ENCODE peak calls at places on chromosomes 3 and 15, in five cellular contexts. L, Y, K, C and P are unnamed samples.
A peak's percentile ranks its signal among the peaks of the same experiment; 100 is the strongest.

GRCh38 chr3:31709005-31709404 is 176.3 kb downstream of the STT3B start:
- DNase-seq in L (no peak), Y (no peak), K (no peak), C (no peak), P (no peak)

GRCh38 chr3:187735383-187735782 is 9.9 kb downstream of the BCL6 start:
- DNase-seq in L (no peak), Y (no peak), K (no peak), C (no peak), P (no peak)

GRCh38 chr3:103712320-103713008 is 1277.6 kb downstream of the ZPLD1 start:
- DNase-seq in L (peak; percentile 21), Y (no peak), K (no peak), C (no peak), P (no peak)

GRCh38 chr15:64237677-64238076 is 74.9 kb upstream of the PPIB start:
- DNase-seq in L (no peak), Y (no peak), K (no peak), C (no peak), P (no peak)

GRCh38 chr15:93048759-93049161 is 40.3 kb downstream of the RGMA start:
- DNase-seq in L (no peak), Y (no peak), K (no peak), C (no peak), P (no peak)

GRCh38 chr15:92184679-92185230 is 208.9 kb upstream of the ST8SIA2 start:
- DNase-seq in L (no peak), Y (no peak), K (no peak), C (no peak), P (no peak)

GRCh38 chr3:152827313-152827712 is 7.6 kb upstream of the P2RY1 start:
- DNase-seq in L (no peak), Y (no peak), K (no peak), C (no peak), P (no peak)

GRCh38 chr3:78580691-78581090 is 1187.1 kb downstream of the ROBO1 start:
- DNase-seq in L (no peak), Y (peak; percentile 15), K (no peak), C (peak; percentile 5), P (no peak)

GRCh38 chr15:81303241-81304225 is 20.4 kb downstream of the STARD5 start:
- DNase-seq in L (no peak), Y (no peak), K (peak; percentile 52), C (no peak), P (no peak)

GRCh38 chr15:60362318-60363023 is 35.3 kb downstream of the ANXA2 start:
- DNase-seq in L (no peak), Y (peak; percentile 95), K (no peak), C (no peak), P (no peak)

GRCh38 chr15:92586930-92587329 is 68.6 kb downstream of the FAM174B start:
- DNase-seq in L (no peak), Y (no peak), K (no peak), C (no peak), P (no peak)

GRCh38 chr3:38313263-38313662 is 31.2 kb downstream of the SLC22A14 start:
- DNase-seq in L (no peak), Y (no peak), K (no peak), C (no peak), P (no peak)

GRCh38 chr3:52218454-52218853 is 7.0 kb downstream of the TLR9 start:
- DNase-seq in L (no peak), Y (no peak), K (no peak), C (no peak), P (no peak)

GRCh38 chr3:52220380-52221026 is 4.9 kb downstream of the TLR9 start:
- DNase-seq in L (peak; percentile 54), Y (peak; percentile 77), K (peak; percentile 89), C (peak; percentile 88), P (peak; percentile 85)

GRCh38 chr3:52218026-52218425 is 7.4 kb downstream of the TLR9 start:
- DNase-seq in L (no peak), Y (no peak), K (no peak), C (no peak), P (no peak)

GRCh38 chr3:52217409-52217805 is 8.0 kb downstream of the TLR9 start:
- DNase-seq in L (no peak), Y (no peak), K (no peak), C (no peak), P (no peak)

GRCh38 chr3:52218953-52219650 is 6.3 kb downstream of the TLR9 start:
- DNase-seq in L (no peak), Y (no peak), K (peak; percentile 36), C (no peak), P (no peak)
- H3K4me1 ChIP-seq in L (peaks cover 42% of the 10 kb centered on the region), Y (peaks cover 13% of the 10 kb centered on the region), K (peaks cover 3% of the 10 kb centered on the region), C (peaks cover 17% of the 10 kb centered on the region), P (peaks cover 15% of the 10 kb centered on the region)

GRCh38 chr15:43791993-43792760 is at the start of gene SERF2:
- DNase-seq in L (peak; percentile 98), Y (peak; percentile 100), K (peak; percentile 99), C (peak; percentile 100), P (peak; percentile 99)

GRCh38 chr15:43794269-43795037 is 2.3 kb downstream of the SERF2 start:
- DNase-seq in L (no peak), Y (peak; percentile 86), K (no peak), C (no peak), P (no peak)

GRCh38 chr15:43793647-43794046 is 1.5 kb downstream of the SERF2 start:
- DNase-seq in L (no peak), Y (no peak), K (no peak), C (no peak), P (no peak)

GRCh38 chr15:43795197-43795596 is 3.1 kb downstream of the SERF2 start:
- DNase-seq in L (no peak), Y (no peak), K (no peak), C (no peak), P (no peak)

DNA sequence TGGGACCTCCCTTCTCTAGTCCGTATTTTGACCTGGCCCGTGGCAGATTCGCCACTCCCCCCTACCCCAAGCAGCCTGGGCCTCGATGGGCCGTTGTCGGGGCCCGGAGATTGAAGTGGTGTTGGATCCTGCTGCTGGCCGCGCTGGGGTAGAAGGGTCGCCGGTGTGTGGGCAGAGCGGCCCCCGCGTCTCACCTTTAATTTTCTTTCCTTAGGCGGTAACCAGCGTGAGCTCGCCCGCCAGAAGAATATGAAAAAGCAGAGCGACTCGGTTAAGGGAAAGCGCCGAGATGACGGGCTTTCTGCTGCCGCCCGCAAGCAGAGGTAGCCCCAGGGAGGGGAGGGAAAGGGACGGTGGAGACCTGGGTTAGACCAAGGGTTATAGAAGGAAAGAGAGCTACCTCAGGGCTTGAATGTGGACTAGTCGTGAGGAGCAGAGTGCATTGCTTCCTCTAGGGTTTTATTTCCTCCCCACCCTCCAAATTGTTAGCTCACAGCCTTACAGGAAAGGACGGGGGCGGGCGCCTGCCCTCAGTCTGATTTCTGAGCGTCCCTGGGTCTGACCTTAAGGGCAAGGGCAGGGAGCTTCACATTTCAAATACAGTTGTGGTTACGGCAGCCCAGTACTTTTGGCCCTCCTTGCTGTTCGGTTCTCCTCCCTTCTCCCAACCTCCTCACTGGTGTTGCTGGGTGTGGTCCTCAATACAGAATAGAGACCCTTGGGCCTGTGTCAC is 807 bp downstream of the SERF2 start:
- DNase-seq in L (no peak), Y (peak; percentile 77), K (peak; percentile 33), C (peak; percentile 44), P (peak; percentile 60)
- TF ChIP-seq EZH2phosphoT487 in L (no peak), Y (no peak), K (no peak), C (no peak), P (no peak)

GRCh38 chr15:41945221-41945620 is 27.1 kb downstream of the EHD4 start:
- DNase-seq in L (no peak), Y (no peak), K (no peak), C (no peak), P (no peak)

GRCh38 chr15:41945701-41946100 is 26.7 kb downstream of the EHD4 start:
- DNase-seq in L (no peak), Y (no peak), K (no peak), C (no peak), P (no peak)

GRCh38 chr15:41948499-41948898 is 23.9 kb downstream of the EHD4 start:
- DNase-seq in L (no peak), Y (no peak), K (no peak), C (no peak), P (no peak)

GRCh38 chr15:41944313-41944940 is 27.9 kb downstream of the EHD4 start:
- DNase-seq in L (peak; percentile 37), Y (peak; percentile 95), K (peak; percentile 35), C (peak; percentile 78), P (no peak)

GRCh38 chr15:41946970-41947369 is 25.4 kb downstream of the EHD4 start:
- DNase-seq in L (no peak), Y (no peak), K (no peak), C (no peak), P (no peak)
- H3K4me1 ChIP-seq in L (peaks cover 62% of the 10 kb centered on the region), Y (peaks cover 37% of the 10 kb centered on the region), K (peaks cover 9% of the 10 kb centered on the region), C (peaks cover 44% of the 10 kb centered on the region), P (no peaks in the 10 kb centered on the region)

DNA sequence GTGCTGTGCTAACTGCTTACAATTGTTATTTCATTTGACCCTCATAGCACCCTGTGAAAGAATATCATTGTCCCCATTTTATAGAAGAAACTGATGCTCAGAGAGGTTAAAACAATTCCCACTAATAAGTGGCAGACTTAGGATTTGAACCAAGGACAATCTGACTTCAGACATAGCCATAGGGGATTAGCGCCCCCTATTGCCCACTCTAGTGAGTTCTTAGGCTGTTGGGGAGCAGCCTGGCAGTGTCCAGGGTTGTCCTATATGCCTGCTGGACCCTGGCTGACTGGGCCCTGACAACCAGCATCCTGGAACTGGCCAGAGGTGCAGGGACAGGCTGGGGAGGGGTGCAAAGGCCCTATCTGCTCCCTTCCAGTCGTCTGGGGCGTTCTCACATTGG is 15.4 kb downstream of the DPH3 start:
- DNase-seq in L (peak; percentile 43), Y (peak; percentile 67), K (peak; percentile 75), C (no peak), P (peak; percentile 48)
- TF ChIP-seq EZH2phosphoT487 in L (no peak), Y (no peak), K (no peak), C (no peak), P (no peak)